ENCODE peak calls at places on chromosomes 16 and 17, in four cellular contexts. P is ovary, J is A549, H is OCI-LY7. I is an unnamed sample. For H3K4me1, the result is how much of the 10 kb centered on the place peaks cover.

GRCh38 chr16:85204242-85205010 is 92.2 kb upstream of the CIBAR2 start:
- DNase-seq in P (no peak), J (no peak), H (no peak), I (no peak)

GRCh38 chr17:29918922-29919856 is 10.8 kb downstream of the SSH2 start:
- DNase-seq in P (no peak), J (no peak), H (no peak), I (no peak)

GRCh38 chr17:45976755-45977505 is 22.1 kb upstream of the STH start:
- DNase-seq in P (no peak), J (no peak), H (no peak), I (no peak)

GRCh38 chr17:79799174-79799537 is 2.3 kb upstream of the CBX8 start:
- DNase-seq in P (no peak), J (no peak), H (no peak), I (no peak)

GRCh38 chr16:79664407-79664806 is 63.9 kb upstream of the MAF start:
- DNase-seq in P (no peak), J (no peak), H (no peak), I (no peak)

GRCh38 chr17:76154935-76155845 is 14.1 kb upstream of the FOXJ1 start:
- DNase-seq in P (no peak), J (no peak), H (no peak), I (no peak)

GRCh38 chr17:9705745-9706144 is 60.4 kb downstream of the USP43 start:
- DNase-seq in P (no peak), J (no peak), H (no peak), I (no peak)

GRCh38 chr16:78791926-78792325 is 692.5 kb downstream of the WWOX start:
- DNase-seq in P (no peak), J (no peak), H (no peak), I (no peak)

GRCh38 chr17:75542728-75543336 is 17.3 kb downstream of the LLGL2 start:
- DNase-seq in P (no peak), J (no peak), H (no peak), I (no peak)

GRCh38 chr17:3513305-3514035 is 37.7 kb downstream of the ASPA start:
- DNase-seq in P (no peak), J (no peak), H (no peak), I (no peak)

GRCh38 chr17:22265807-22266206 is 573.5 kb downstream of the KCNJ18 start:
- DNase-seq in P (no peak), J (no peak), H (no peak), I (no peak)

GRCh38 chr17:82309656-82310570 is 7.5 kb downstream of the CD7 start:
- DNase-seq in P (no peak), J (no peak), H (no peak), I (no peak)

GRCh38 chr16:3259097-3259496 is 2.7 kb upstream of the MEFV start:
- DNase-seq in P (no peak), J (no peak), H (no peak), I (no peak)

GRCh38 chr16:53207810-53208752 is 153.3 kb downstream of the CHD9 start:
- DNase-seq in P (peak), J (peak), H (peak), I (no peak)

GRCh38 chr16:24309222-24309905 is 53.2 kb downstream of the CACNG3 start:
- DNase-seq in P (no peak), J (no peak), H (no peak), I (peak)

GRCh38 chr17:73697872-73698271 is 53.6 kb upstream of the SDK2 start:
- DNase-seq in P (no peak), J (no peak), H (no peak), I (no peak)

GRCh38 chr16:2697401-2697948 is 15.2 kb downstream of the KCTD5 start:
- DNase-seq in P (no peak), J (no peak), H (no peak), I (no peak)

GRCh38 chr17:74417178-74418045 is 14.5 kb upstream of the GPRC5C start:
- DNase-seq in P (no peak), J (peak), H (peak), I (no peak)

GRCh38 chr16:15576960-15577958 is 65.7 kb downstream of the MARF1 start:
- DNase-seq in P (no peak), J (no peak), H (no peak), I (no peak)

GRCh38 chr17:8939496-8940334 is 25.8 kb downstream of the PIK3R5 start:
- DNase-seq in P (no peak), J (no peak), H (no peak), I (no peak)

GRCh38 chr16:61791465-61791864 is 244.8 kb downstream of the CDH8 start:
- DNase-seq in P (no peak), J (no peak), H (no peak), I (no peak)

GRCh38 chr17:7912927-7913524 is 3.1 kb downstream of the RNF227 start:
- DNase-seq in P (no peak), J (peak), H (peak), I (no peak)

GRCh38 chr17:74471341-74471740 is 4.9 kb downstream of the CD300A start:
- DNase-seq in P (no peak), J (no peak), H (no peak), I (no peak)

GRCh38 chr17:61157246-61157887 is 242.3 kb upstream of the TBX2 start:
- DNase-seq in P (no peak), J (peak), H (no peak), I (no peak)

GRCh38 chr17:74759941-74760340 is 11.5 kb downstream of the NHERF1 start:
- DNase-seq in P (no peak), J (no peak), H (no peak), I (no peak)

GRCh38 chr16:12951392-12951791 is 50.0 kb downstream of the SHISA9 start:
- DNase-seq in P (no peak), J (no peak), H (peak), I (peak)

GRCh38 chr17:68035131-68035522 is 408 bp upstream of the KPNA2 start:
- DNase-seq in P (peak), J (peak), H (peak), I (peak)

GRCh38 chr16:86960266-86960665 is 356.9 kb downstream of the C16orf95 start:
- DNase-seq in P (no peak), J (no peak), H (no peak), I (no peak)

GRCh38 chr16:83206426-83206825 is 579.7 kb downstream of the CDH13 start:
- DNase-seq in P (no peak), J (no peak), H (no peak), I (no peak)

GRCh38 chr17:82820278-82821251 is 19.3 kb downstream of the ZNF750 start:
- DNase-seq in P (no peak), J (no peak), H (peak), I (no peak)

GRCh38 chr16:49462989-49463371 is 89.4 kb downstream of the C16orf78 start:
- DNase-seq in P (no peak), J (no peak), H (peak), I (no peak)

GRCh38 chr16:49622084-49622390 is 233.9 kb downstream of the ZNF423 start:
- DNase-seq in P (peak), J (no peak), H (no peak), I (no peak)

GRCh38 chr16:10994571-10994970 is 50.2 kb downstream of the CLEC16A start:
- DNase-seq in P (no peak), J (no peak), H (no peak), I (no peak)

GRCh38 chr16:65833171-65833871 is 533.2 kb upstream of the CDH5 start:
- DNase-seq in P (no peak), J (no peak), H (no peak), I (no peak)

GRCh38 chr17:42518755-42519545 is 17.1 kb upstream of the NAGLU start:
- DNase-seq in P (peak), J (no peak), H (no peak), I (no peak)

GRCh38 chr17:59763861-59764260 is 56.4 kb downstream of the VMP1 start:
- DNase-seq in P (no peak), J (no peak), H (no peak), I (no peak)

GRCh38 chr17:17880577-17881196 is 43.9 kb upstream of the SREBF1 start:
- DNase-seq in P (no peak), J (no peak), H (no peak), I (no peak)

GRCh38 chr17:17873450-17873991 is 36.7 kb upstream of the SREBF1 start:
- DNase-seq in P (no peak), J (no peak), H (no peak), I (no peak)

GRCh38 chr17:17874478-17874877 is 37.7 kb upstream of the SREBF1 start:
- DNase-seq in P (no peak), J (no peak), H (no peak), I (no peak)

GRCh38 chr17:17876959-17877547 is 40.3 kb upstream of the SREBF1 start:
- DNase-seq in P (peak), J (no peak), H (no peak), I (no peak)

GRCh38 chr17:17877548-17878358 is 41.0 kb upstream of the SREBF1 start:
- DNase-seq in P (peak), J (no peak), H (no peak), I (peak)
- H3K4me1 ChIP-seq in P (under half), J (under half), H (under half), I (under half)

DNA sequence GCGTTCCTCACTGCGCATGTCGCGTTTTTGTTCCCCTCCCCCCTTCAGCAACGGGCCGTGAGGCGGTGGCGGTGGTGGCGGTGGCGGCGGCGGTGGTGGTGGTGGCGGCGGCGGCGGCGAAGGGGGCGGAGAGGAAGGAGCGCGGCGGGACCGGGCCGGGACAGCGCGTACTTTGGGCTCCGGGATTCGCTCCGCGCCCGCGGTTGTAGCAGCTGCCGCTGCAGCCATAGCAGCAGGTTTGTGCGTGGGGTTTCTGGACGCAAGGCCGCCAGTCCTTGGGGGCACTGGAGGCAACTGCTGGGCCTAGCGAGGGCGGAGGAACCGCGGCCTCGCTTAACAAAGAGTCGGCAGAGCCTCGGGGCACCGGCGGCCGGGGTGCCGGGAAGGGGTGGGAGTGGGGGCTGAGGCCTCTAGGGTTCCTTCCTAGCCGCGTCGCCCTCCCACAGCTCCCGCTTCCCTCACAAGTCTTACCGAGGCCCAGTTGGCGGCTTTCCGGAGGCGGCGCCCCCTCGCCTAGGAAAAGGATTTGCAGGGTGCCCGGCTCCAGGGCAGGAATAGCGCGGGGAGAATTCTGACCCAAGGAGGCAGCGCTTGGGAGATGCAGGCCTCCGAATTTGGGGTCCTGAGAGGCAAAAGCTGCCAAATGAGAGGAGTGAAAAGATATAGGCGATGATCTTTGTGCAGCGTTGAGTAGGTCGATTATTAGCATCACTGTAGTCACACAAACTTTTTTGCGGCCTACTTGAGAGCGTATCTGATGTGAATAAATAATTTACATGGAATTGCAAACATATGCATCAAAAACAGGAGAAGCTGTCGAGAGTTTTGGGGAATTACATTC is at the start of gene DDX42:
- DNase-seq in P (peak), J (peak), H (peak), I (peak)
- TF ChIP-seq CTCF in P (no peak), J (no peak), H (peak), I (no peak)

DNA sequence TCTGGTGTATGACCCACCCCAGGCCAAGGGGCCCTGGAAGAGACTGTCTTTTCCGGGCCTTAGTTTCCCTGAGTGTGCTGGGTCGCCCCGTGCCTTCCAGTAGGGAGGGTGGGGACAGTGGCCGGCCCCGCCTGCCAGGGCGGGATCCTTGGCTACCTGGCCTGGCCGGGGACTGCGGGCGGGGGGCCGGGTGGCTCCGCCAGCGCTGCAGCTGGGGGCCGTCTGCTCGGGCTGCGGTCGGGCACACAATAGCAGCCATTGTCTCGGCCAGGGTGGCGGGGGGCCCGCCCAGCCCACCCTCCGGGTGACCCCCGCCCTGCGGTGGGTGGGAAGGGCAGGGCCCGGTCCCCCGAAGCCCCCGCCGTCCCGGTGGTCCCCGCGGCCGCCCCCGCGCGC is 11.5 kb downstream of the GLIS2 start:
- DNase-seq in P (peak), J (no peak), H (no peak), I (peak)
- H3K4me3 ChIP-seq in P (peak), J (no peak), H (peak), I (peak)

GRCh38 chr17:48202945-48203344 is 95.4 kb downstream of the SNX11 start:
- DNase-seq in P (no peak), J (no peak), H (no peak), I (no peak)
- H3K4me1 ChIP-seq in P (under half), J (under half), H (under half), I (under half)

DNA sequence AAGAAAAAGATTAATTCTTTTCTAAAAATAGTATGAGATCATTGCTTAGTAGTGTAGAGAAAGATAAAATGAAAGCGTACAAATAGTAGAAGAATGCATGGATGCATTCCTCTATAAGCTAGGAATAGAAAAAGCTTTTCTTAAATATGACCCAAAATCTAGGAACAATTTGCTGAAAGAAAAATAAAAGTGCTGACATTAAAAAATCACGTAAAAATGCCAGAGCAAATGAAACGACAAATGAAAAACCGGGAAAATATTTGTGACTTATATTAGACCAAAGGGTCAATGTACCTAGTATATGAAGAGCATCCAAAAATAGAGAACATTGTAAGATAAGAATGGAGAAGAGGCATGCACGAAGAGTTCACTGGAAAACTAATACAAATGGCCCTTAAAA is 149.5 kb upstream of the MON1B start:
- DNase-seq in P (no peak), J (no peak), H (no peak), I (no peak)
- TF ChIP-seq CTCF in P (no peak), J (no peak), H (no peak), I (no peak)

I was measured in pancreas.